ENCODE peak calls at places on chromosome 1, in four cellular contexts. Q is H1, X is GM12878, F is K562. J is an unnamed sample.

GRCh38 chr1:95041491-95042165 is 31.1 kb downstream of the ALG14 start:
- DNase-seq in Q (no peak), X (no peak), F (peak), J (peak)

GRCh38 chr1:156433602-156434001 is 64.6 kb downstream of the RHBG start:
- DNase-seq in X (no peak), F (no peak), Q (no peak), J (no peak)

GRCh38 chr1:218301217-218301616 is 16.1 kb downstream of the RRP15 start:
- DNase-seq in F (no peak), X (no peak), Q (no peak), J (no peak)

GRCh38 chr1:30273021-30273325 is 450.4 kb downstream of the MATN1 start:
- DNase-seq in F (no peak), Q (no peak), X (no peak), J (no peak)

GRCh38 chr1:229013981-229014380 is 256.9 kb upstream of the RAB4A start:
- DNase-seq in X (no peak), Q (no peak), F (no peak), J (no peak)

GRCh38 chr1:3594706-3595377 is 16.5 kb downstream of the MEGF6 start:
- DNase-seq in Q (no peak), X (no peak), F (no peak), J (no peak)

GRCh38 chr1:56803561-56804156 is 15.5 kb downstream of the FYB2 start:
- DNase-seq in F (peak), X (no peak), Q (peak), J (peak)

GRCh38 chr1:217076902-217077301 is 353.7 kb upstream of the ESRRG start:
- DNase-seq in F (no peak), X (no peak), Q (no peak), J (no peak)

GRCh38 chr1:224507771-224508523 is 73.3 kb upstream of the WDR26 start:
- DNase-seq in Q (no peak), X (no peak), F (no peak), J (peak)

GRCh38 chr1:109769335-109770078 is 5.8 kb upstream of the EPS8L3 start:
- DNase-seq in X (no peak), Q (no peak), F (no peak), J (no peak)

GRCh38 chr1:10324627-10325026 is 74.2 kb upstream of the PGD start:
- DNase-seq in Q (no peak), X (no peak), F (no peak), J (no peak)

GRCh38 chr1:10320336-10320735 is 78.5 kb upstream of the PGD start:
- DNase-seq in F (no peak), X (no peak), Q (no peak), J (no peak)

GRCh38 chr1:10322821-10323220 is 76.0 kb upstream of the PGD start:
- DNase-seq in X (no peak), F (no peak), Q (no peak), J (no peak)

GRCh38 chr1:10328534-10328933 is 70.3 kb upstream of the PGD start:
- DNase-seq in F (no peak), X (no peak), Q (no peak), J (no peak)

DNA sequence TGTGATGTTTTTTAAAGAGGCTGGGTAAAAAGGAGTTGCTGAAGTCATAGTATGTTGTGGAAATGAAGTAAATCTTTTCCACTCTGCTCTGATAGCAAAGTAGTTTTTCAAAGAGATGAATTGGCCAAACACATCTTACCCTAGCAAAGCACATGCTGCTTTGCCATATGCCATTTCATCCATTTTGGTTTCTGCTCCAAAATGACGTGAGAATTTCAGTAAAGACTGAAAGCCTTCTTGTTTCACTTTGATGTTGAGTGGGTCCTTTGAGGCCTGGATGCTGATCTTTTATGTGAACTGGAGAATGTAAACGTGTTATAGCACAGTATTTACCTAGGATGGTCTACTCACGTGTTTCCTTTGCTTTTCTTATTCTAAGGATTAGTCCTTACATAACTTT is 73.3 kb upstream of the PGD start:
- DNase-seq in F (no peak), X (no peak), Q (no peak), J (no peak)
- TF ChIP-seq CREB1 in F (no peak), X (no peak), Q (no peak), J (no peak)

GRCh38 chr1:116372186-116372585 is 858 bp upstream of the ATP1A1 start:
- DNase-seq in Q (no peak), F (no peak), X (no peak), J (no peak)
- H3K9ac ChIP-seq in Q (peak), F (no peak), X (no peak), J (no peak)

DNA sequence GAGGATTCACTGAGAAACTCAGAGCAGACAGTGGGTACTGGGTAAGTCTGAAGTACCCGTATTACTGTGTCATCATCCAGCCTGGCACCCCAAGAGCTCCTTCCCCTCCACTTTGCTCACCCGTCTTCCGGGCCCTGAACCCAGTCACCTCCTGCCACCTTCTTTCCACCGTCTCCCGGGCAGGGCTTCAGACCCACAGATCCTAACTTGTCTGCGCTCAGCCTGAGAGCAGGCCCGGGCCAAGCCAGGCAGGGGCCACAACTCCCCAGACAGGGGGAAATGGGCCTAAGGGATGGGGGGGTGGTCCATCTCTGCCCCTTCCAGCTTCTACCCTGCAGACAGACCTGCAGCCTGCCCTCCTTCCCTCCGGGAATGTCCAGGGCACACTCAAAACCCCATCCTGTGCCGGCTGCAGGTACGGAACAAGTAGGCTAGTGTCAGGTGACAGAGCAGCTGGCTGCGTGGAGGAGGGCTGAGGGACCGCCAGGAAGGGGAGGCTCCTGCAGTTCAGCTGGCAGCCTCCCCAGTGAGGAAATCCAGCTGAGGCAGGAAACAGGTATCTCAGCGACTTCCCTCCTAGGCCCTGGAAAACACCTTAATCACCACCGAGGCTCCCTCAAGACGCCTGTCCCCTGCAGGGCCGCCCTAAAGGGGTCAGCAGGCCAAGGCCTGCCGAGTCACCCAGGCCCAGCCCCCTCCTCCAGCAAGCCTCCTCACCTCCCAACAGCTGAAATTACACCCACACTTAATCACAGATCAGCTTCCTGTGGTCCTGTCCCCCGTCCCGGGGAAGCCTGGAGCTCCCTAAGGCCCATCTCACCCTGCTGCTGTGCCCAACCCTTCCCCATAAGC is 3.5 kb downstream of the HSPG2 start:
- DNase-seq in X (no peak), F (no peak), Q (no peak), J (no peak)
- H2AFZ ChIP-seq in X (peak), F (no peak), Q (no peak), J (no peak)

DNA sequence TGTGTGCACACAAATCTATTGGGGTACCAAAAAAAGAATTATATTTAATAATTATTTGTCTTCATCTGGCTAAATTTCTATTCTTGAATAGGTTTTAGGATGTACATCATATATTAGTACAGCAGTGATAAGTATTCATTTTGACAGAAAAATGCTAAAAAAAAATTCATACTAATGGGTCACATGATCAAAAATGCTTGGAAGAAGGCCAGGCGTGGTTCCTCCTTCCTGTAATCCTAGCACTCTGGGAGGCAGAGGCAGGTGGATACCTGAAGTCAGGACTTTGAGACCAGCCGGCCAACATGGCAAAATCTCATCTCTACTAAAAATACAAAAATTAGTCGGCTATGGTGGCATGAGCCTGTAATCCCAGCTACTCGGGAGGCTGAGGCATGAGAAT is 26.9 kb upstream of the PTGFRN start:
- DNase-seq in F (no peak), Q (no peak), X (no peak), J (no peak)
- TF ChIP-seq CREB1 in F (no peak), Q (no peak), X (no peak), J (no peak)

GRCh38 chr1:154478639-154479038 is 23.4 kb upstream of the TDRD10 start:
- DNase-seq in Q (no peak), X (no peak), F (peak), J (peak)
- H3K9ac ChIP-seq in Q (no peak), X (no peak), F (no peak), J (no peak)

GRCh38 chr1:204029016-204029415 is 43.9 kb upstream of the SOX13 start:
- DNase-seq in F (no peak), X (no peak), Q (no peak), J (no peak)

GRCh38 chr1:204031098-204031710 is 41.7 kb upstream of the SOX13 start:
- DNase-seq in F (no peak), X (no peak), Q (no peak), J (no peak)

GRCh38 chr1:204027446-204027845 is 45.5 kb upstream of the SOX13 start:
- DNase-seq in F (no peak), Q (no peak), X (no peak), J (no peak)

GRCh38 chr1:204025917-204026709 is 46.8 kb upstream of the SOX13 start:
- DNase-seq in F (no peak), X (no peak), Q (no peak), J (no peak)
- H2AFZ ChIP-seq in F (no peak), X (no peak), Q (peak), J (no peak)

GRCh38 chr1:206658264-206658980 is 23.1 kb downstream of the DYRK3 start:
- DNase-seq in X (no peak), Q (peak), F (peak), J (no peak)
- TF ChIP-seq CREB1 in X (no peak), Q (peak), F (no peak), J (no peak)

GRCh38 chr1:54298284-54299033 is 98.5 kb downstream of the MRPL37 start:
- DNase-seq in X (no peak), Q (no peak), F (no peak), J (no peak)
- H3K9ac ChIP-seq in X (no peak), Q (no peak), F (no peak), J (no peak)

DNA sequence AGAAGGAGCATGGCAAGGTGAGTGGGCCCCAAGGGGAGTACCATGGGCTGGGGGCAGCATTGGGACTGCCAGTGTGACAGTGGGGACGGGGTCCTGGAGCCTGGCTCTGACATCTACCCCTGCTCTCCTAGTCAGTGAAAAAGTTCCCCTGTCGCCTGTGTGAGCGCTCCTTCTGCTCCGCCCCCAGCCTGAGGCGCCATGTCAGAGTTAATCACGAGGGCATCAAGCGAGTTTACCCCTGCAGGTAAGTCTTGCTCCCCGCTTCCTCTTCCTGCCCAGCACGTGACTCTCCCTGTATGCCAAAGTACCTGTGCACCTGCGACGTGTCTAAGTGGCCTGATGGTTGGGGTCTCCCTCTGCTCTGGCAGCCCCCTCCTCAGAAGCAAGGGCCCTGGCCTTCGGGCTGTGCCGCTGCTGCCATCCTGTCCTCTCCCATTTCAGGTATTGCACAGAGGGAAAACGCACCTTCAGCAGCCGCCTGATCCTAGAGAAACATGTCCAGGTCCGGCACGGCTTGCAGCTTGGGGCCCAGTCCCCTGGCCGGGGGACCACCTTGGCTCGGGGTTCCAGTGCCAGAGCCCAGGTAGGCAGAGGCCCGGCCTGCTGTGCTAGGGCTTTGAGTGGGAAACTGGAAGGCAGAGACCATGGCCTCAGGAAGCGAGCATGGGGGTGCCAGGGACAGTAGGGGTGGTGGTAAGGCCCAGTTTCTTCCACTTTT is 8.1 kb downstream of the ZNF687 start:
- DNase-seq in Q (no peak), X (no peak), F (no peak), J (no peak)
- H2AFZ ChIP-seq in Q (no peak), X (no peak), F (no peak), J (no peak)

J was measured in HepG2.